ENCODE peak calls at places on chromosomes 5 and 9, in six cellular contexts. E is breast epithelium, J is NCI-H2081, M is NCI-H345, P is left colon, F is lung microvascular endothelial cell. L is an unnamed sample.

GRCh38 chr5:35484241-35484640 is 133.4 kb upstream of the SPEF2 start:
- DNase-seq in E (no peak), J (no peak), M (no peak), P (no peak), F (no peak), L (no peak)

GRCh38 chr5:72018158-72018803 is 89.0 kb upstream of the MAP1B start:
- DNase-seq in E (no peak), J (peak), M (peak), P (peak), F (peak), L (peak)

GRCh38 chr9:129868571-129869486 is 33.6 kb downstream of the USP20 start:
- DNase-seq in E (no peak), J (no peak), M (no peak), P (peak), F (peak), L (no peak)

GRCh38 chr5:14036514-14036913 is 92.0 kb upstream of the DNAH5 start:
- DNase-seq in E (no peak), J (no peak), M (no peak), P (no peak), F (peak), L (no peak)

GRCh38 chr5:17169507-17169906 is 47.9 kb upstream of the BASP1 start:
- DNase-seq in E (no peak), J (no peak), M (no peak), P (no peak), F (peak), L (no peak)

GRCh38 chr9:126419475-126419874 is 92.8 kb downstream of the MVB12B start:
- DNase-seq in E (no peak), J (peak), M (peak), P (no peak), F (no peak), L (no peak)

GRCh38 chr9:7089391-7089790 is 331.6 kb downstream of the KDM4C start:
- DNase-seq in E (no peak), J (no peak), M (no peak), P (no peak), F (no peak), L (no peak)

GRCh38 chr5:109644829-109645228 is 44.9 kb upstream of the MAN2A1 start:
- DNase-seq in E (no peak), J (no peak), M (no peak), P (no peak), F (no peak), L (no peak)

GRCh38 chr5:164809831-164810230 is 1304.4 kb downstream of the MAT2B start:
- DNase-seq in E (no peak), J (no peak), M (no peak), P (no peak), F (no peak), L (no peak)

GRCh38 chr5:87266914-87267573 is 639 bp upstream of the RASA1 start:
- DNase-seq in E (no peak), J (no peak), M (no peak), P (no peak), F (peak), L (peak)

GRCh38 chr9:17556255-17556654 is 22.6 kb upstream of the SH3GL2 start:
- DNase-seq in E (no peak), J (no peak), M (no peak), P (no peak), F (no peak), L (no peak)

GRCh38 chr5:116652196-116652729 is 77.6 kb upstream of the SEMA6A start:
- DNase-seq in E (peak), J (peak), M (peak), P (no peak), F (no peak), L (no peak)

GRCh38 chr5:74641778-74642542 is 1.4 kb upstream of the ENC1 start:
- DNase-seq in E (no peak), J (peak), M (peak), P (peak), F (peak), L (peak)

GRCh38 chr9:128902351-128903078 is 18.3 kb upstream of the PHYHD1 start:
- DNase-seq in E (peak), J (peak), M (peak), P (peak), F (peak), L (peak)

GRCh38 chr5:18457255-18457654 is 823.0 kb downstream of the TAF11L14 start:
- DNase-seq in E (no peak), J (no peak), M (no peak), P (no peak), F (no peak), L (no peak)

GRCh38 chr9:6632516-6633328 is 12.8 kb downstream of the GLDC start:
- DNase-seq in E (no peak), J (no peak), M (no peak), P (peak), F (no peak), L (no peak)

GRCh38 chr9:127767405-127767804 is 11.1 kb downstream of the SH2D3C start:
- DNase-seq in E (no peak), J (no peak), M (no peak), P (no peak), F (peak), L (no peak)